ENCODE peak calls at places on chromosomes 5 and 9, in ten cellular contexts. I, O, Q, F, D, U, V, L, G and S are unnamed samples.

GRCh38 chr5:65209341-65209740 is 272.4 kb downstream of the ADAMTS6 start:
- DNase-seq in I (peak; percentile 96), O (no peak), Q (no peak), F (no peak), D (no peak), U (peak; percentile 11), V (no peak), L (no peak), G (no peak), S (no peak)

GRCh38 chr5:172622091-172623046 is 18.7 kb upstream of the NEURL1B start:
- DNase-seq in I (no peak), O (no peak), Q (no peak), F (no peak), D (no peak), U (no peak), V (no peak), L (no peak), G (no peak), S (no peak)

GRCh38 chr9:75941577-75942311 is 51.3 kb downstream of the PCSK5 start:
- DNase-seq in I (no peak), O (no peak), Q (no peak), F (no peak), D (no peak), U (no peak), V (no peak), L (no peak), G (no peak), S (no peak)

GRCh38 chr5:135309391-135310327 is 89.4 kb downstream of the MACROH2A1 start:
- DNase-seq in I (no peak), O (no peak), Q (no peak), F (no peak), D (no peak), U (no peak), V (no peak), L (no peak), G (no peak), S (no peak)

GRCh38 chr5:80114856-80115255 is 79.7 kb downstream of the THBS4 start:
- DNase-seq in I (no peak), O (no peak), Q (no peak), F (no peak), D (no peak), U (no peak), V (no peak), L (no peak), G (no peak), S (no peak)

GRCh38 chr5:91194861-91195460 is 188.2 kb downstream of the ARRDC3 start:
- DNase-seq in I (no peak), O (no peak), Q (no peak), F (no peak), D (no peak), U (no peak), V (no peak), L (no peak), G (no peak), S (no peak)

GRCh38 chr9:137367506-137368430 is 55.2 kb downstream of the EXD3 start:
- DNase-seq in I (no peak), O (no peak), Q (no peak), F (no peak), D (no peak), U (no peak), V (no peak), L (no peak), G (no peak), S (no peak)

GRCh38 chr9:83959061-83959460 is 21.0 kb downstream of the HNRNPK start:
- DNase-seq in I (peak; percentile 86), O (no peak), Q (no peak), F (no peak), D (no peak), U (peak; percentile 50), V (no peak), L (no peak), G (no peak), S (no peak)

GRCh38 chr5:109619661-109620060 is 70.1 kb upstream of the MAN2A1 start:
- DNase-seq in I (no peak), O (no peak), Q (no peak), F (no peak), D (no peak), U (no peak), V (no peak), L (no peak), G (no peak), S (no peak)

GRCh38 chr9:114434878-114435311 is 47.1 kb upstream of the AKNA start:
- DNase-seq in I (peak; percentile 37), O (peak; percentile 37), Q (no peak), F (peak; percentile 57), D (no peak), U (peak; percentile 47), V (no peak), L (no peak), G (no peak), S (no peak)

DNA sequence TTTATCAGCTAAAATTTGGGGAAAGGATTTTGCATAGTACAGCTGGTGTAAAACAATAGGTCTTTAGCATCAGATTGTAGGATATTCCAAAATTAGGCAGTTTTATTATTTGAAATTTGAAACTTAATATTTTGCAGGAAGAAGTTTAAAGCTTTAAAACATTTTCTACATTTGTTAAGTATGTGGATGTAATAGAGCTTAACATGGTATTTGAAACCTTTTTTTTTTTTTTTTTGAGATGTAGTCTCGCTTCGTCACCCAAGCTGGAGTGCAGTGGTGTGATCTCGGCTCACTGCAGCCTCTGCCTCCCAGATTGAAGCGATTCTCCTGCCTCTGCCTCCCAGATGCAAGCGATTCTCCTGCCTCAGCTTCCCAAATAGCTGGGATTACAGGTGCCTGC is 2.9 kb downstream of the DENND4C start:
- DNase-seq in I (no peak), O (no peak), Q (no peak), F (peak; percentile 8), D (no peak), U (no peak), V (no peak), L (no peak), G (no peak), S (no peak)
- H3K4me3 ChIP-seq in I (no peak overlapping the region), O (no peak overlapping the region), Q (no peak overlapping the region), F (peak overlapping the region; percentile 81), D (no peak overlapping the region), U (peak overlapping the region; percentile 82), V (peak overlapping the region; percentile 95), L (no peak overlapping the region), G (no peak overlapping the region), S (no peak overlapping the region)

DNA sequence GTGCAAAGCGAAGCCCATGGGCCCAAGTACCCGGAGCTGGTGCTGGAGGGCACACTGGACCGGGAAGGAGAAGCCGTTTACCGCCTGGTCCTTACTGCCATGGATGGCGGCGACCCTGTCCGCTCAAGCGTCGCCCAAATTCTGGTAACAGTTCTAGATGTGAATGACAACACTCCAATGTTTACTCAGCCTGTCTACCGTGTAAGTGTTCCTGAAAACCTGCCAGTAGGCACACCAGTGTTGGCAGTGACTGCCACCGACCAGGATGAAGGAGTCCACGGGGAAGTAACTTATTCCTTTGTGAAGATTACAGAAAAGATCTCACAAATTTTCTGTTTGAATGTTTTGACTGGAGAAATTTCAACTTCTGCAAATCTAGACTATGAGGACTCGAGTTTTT is 936 bp downstream of the PCDHGA6 start:
- DNase-seq in I (no peak), O (no peak), Q (no peak), F (no peak), D (no peak), U (no peak), V (no peak), L (no peak), G (no peak), S (no peak)
- H3K9me3 ChIP-seq in I (peaks cover 61% of the 10 kb centered on the region), O (peaks cover 39% of the 10 kb centered on the region), Q (peaks cover 15% of the 10 kb centered on the region), F (no peaks in the 10 kb centered on the region), D (peaks cover 100% of the 10 kb centered on the region), U (peaks cover 55% of the 10 kb centered on the region), V (no peaks in the 10 kb centered on the region), L (no peaks in the 10 kb centered on the region), G (peaks cover 4% of the 10 kb centered on the region), S (peaks cover 5% of the 10 kb centered on the region)

GRCh38 chr5:139652788-139653241 is 4.7 kb downstream of the CXXC5 start:
- DNase-seq in I (no peak), O (no peak), Q (no peak), F (peak; percentile 49), D (no peak), U (no peak), V (no peak), L (no peak), G (no peak), S (no peak)

GRCh38 chr5:139653616-139654015 is 5.5 kb downstream of the CXXC5 start:
- DNase-seq in I (no peak), O (no peak), Q (no peak), F (peak; percentile 62), D (no peak), U (no peak), V (no peak), L (no peak), G (no peak), S (no peak)

GRCh38 chr5:139650689-139651501 is 2.7 kb downstream of the CXXC5 start:
- DNase-seq in I (no peak), O (no peak), Q (peak; percentile 83), F (no peak), D (peak; percentile 82), U (peak; percentile 56), V (peak; percentile 85), L (no peak), G (peak; percentile 84), S (no peak)

GRCh38 chr5:139651502-139651862 is 3.3 kb downstream of the CXXC5 start:
- DNase-seq in I (no peak), O (no peak), Q (no peak), F (no peak), D (no peak), U (peak; percentile 49), V (no peak), L (no peak), G (no peak), S (no peak)

DNA sequence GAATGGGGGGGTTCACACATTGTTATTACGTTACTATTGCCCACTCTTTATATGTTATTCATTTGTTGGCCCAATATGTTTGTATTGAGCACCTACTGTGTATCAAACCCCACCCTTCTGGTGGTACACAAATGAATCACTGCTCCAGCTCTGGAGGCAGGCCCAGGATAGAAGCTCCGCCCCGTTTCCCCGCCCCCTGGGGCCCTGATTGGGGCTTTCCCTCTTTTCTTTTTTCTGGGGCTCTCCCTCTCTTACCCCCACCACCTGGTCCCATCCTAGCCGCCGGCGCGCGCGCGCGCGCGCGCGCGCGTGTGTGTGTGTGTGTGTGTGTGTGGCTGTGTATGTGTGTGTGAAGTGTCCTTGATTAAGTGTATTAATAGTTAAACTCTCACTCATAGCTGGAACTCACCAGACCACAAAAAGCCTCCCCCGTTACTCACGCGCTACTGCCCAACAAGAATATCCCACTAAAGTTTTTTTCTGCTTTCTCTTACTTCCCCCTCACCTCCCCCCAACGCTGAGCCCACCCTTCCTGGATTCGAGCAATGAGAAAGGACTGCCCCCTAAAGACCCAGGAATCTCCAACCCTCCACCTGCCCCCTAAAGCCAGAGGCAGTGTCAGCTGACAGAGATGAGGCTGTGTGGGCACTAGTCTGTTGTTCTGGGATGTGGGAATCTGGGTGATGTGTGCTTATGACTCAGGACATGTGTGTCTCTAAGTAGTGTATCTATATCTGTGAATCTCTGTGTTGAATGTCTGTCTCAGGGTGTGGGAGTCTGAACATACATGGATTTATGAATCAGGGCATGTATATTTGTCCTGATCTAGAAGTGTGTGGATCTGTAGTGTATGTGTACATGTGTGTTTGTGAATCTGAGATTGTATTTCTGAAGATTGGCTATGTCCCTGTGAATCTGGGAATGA is 4.0 kb downstream of the CXXC5 start:
- DNase-seq in I (peak; percentile 94), O (peak; percentile 78), Q (peak; percentile 89), F (peak; percentile 87), D (peak; percentile 90), U (peak; percentile 64), V (peak; percentile 78), L (peak; percentile 84), G (peak; percentile 86), S (no peak)
- H3K4me3 ChIP-seq in I (peak overlapping the region; percentile 17), O (no peak overlapping the region), Q (peak overlapping the region; percentile 12), F (peak overlapping the region; percentile 94), D (peak overlapping the region; percentile 98), U (peak overlapping the region; percentile 16), V (peak overlapping the region; percentile 98), L (peak overlapping the region; percentile 66), G (no peak overlapping the region), S (no peak overlapping the region)

GRCh38 chr5:150931368-150931965 is 26.7 kb upstream of the ZNF300 start:
- DNase-seq in I (no peak), O (no peak), Q (no peak), F (no peak), D (no peak), U (no peak), V (no peak), L (no peak), G (no peak), S (no peak)
- H3K9me3 ChIP-seq in I (peaks cover 42% of the 10 kb centered on the region), O (peaks cover 20% of the 10 kb centered on the region), Q (peaks cover 66% of the 10 kb centered on the region), F (peaks cover 61% of the 10 kb centered on the region), D (peaks cover 98% of the 10 kb centered on the region), U (peaks cover 74% of the 10 kb centered on the region), V (no peaks in the 10 kb centered on the region), L (peaks cover 23% of the 10 kb centered on the region), G (peaks cover 4% of the 10 kb centered on the region), S (peaks cover 31% of the 10 kb centered on the region)